ENCODE peak calls at places on chromosomes 7 and 10, in eight cellular contexts. One of them, this sample, is unnamed. For H3K4me1, the result is how much of the 10 kb centered on the place peaks cover.

GRCh38 chr10:122551450-122551849 is 9.1 kb upstream of the DMBT1 start:
- DNase-seq in CD8-positive, alpha-beta T cell: peak
- DNase-seq in IMR-90: no peak
- DNase-seq in tibial artery: no peak
- DNase-seq in naive thymus-derived CD4-positive, alpha-beta T cell: no peak
- DNase-seq in prostate gland: no peak
- DNase-seq in aorta: no peak
- DNase-seq in right lobe of liver: no peak
- DNase-seq in this sample: no peak

GRCh38 chr7:107816053-107816566 is 13.1 kb upstream of the SLC26A3 start:
- DNase-seq in aorta: no peak
- DNase-seq in right lobe of liver: no peak
- DNase-seq in naive thymus-derived CD4-positive, alpha-beta T cell: no peak
- DNase-seq in prostate gland: no peak
- DNase-seq in IMR-90: no peak
- DNase-seq in tibial artery: no peak
- DNase-seq in CD8-positive, alpha-beta T cell: no peak
- DNase-seq in this sample: no peak

GRCh38 chr7:116511552-116512523 is 12.3 kb downstream of the CAV2 start:
- DNase-seq in CD8-positive, alpha-beta T cell: no peak
- DNase-seq in tibial artery: no peak
- DNase-seq in aorta: no peak
- DNase-seq in prostate gland: no peak
- DNase-seq in right lobe of liver: peak
- DNase-seq in IMR-90: peak
- DNase-seq in naive thymus-derived CD4-positive, alpha-beta T cell: no peak
- DNase-seq in this sample: no peak

GRCh38 chr10:43203491-43204393 is 63.1 kb downstream of the RASGEF1A start:
- DNase-seq in tibial artery: peak
- DNase-seq in prostate gland: no peak
- DNase-seq in CD8-positive, alpha-beta T cell: no peak
- DNase-seq in naive thymus-derived CD4-positive, alpha-beta T cell: peak
- DNase-seq in IMR-90: no peak
- DNase-seq in right lobe of liver: no peak
- DNase-seq in aorta: peak
- DNase-seq in this sample: no peak

GRCh38 chr7:2148814-2149213 is 83.9 kb downstream of the MAD1L1 start:
- DNase-seq in CD8-positive, alpha-beta T cell: no peak
- DNase-seq in prostate gland: no peak
- DNase-seq in IMR-90: no peak
- DNase-seq in aorta: no peak
- DNase-seq in right lobe of liver: no peak
- DNase-seq in naive thymus-derived CD4-positive, alpha-beta T cell: no peak
- DNase-seq in tibial artery: no peak
- DNase-seq in this sample: no peak

GRCh38 chr7:116598278-116598677 is 73.4 kb downstream of the CAV1 start:
- DNase-seq in IMR-90: no peak
- DNase-seq in aorta: no peak
- DNase-seq in right lobe of liver: peak
- DNase-seq in naive thymus-derived CD4-positive, alpha-beta T cell: no peak
- DNase-seq in prostate gland: no peak
- DNase-seq in CD8-positive, alpha-beta T cell: no peak
- DNase-seq in tibial artery: no peak
- DNase-seq in this sample: no peak

GRCh38 chr7:12620371-12620770 is 49.9 kb downstream of the SCIN start:
- DNase-seq in right lobe of liver: no peak
- DNase-seq in prostate gland: no peak
- DNase-seq in aorta: no peak
- DNase-seq in IMR-90: peak
- DNase-seq in tibial artery: no peak
- DNase-seq in naive thymus-derived CD4-positive, alpha-beta T cell: no peak
- DNase-seq in CD8-positive, alpha-beta T cell: no peak
- DNase-seq in this sample: no peak

GRCh38 chr7:158782638-158783490 is 46.4 kb downstream of the ESYT2 start:
- DNase-seq in right lobe of liver: no peak
- DNase-seq in prostate gland: no peak
- DNase-seq in aorta: peak
- DNase-seq in IMR-90: peak
- DNase-seq in CD8-positive, alpha-beta T cell: no peak
- DNase-seq in naive thymus-derived CD4-positive, alpha-beta T cell: no peak
- DNase-seq in tibial artery: peak
- DNase-seq in this sample: no peak

GRCh38 chr10:44024351-44025116 is 360.4 kb downstream of the CXCL12 start:
- DNase-seq in IMR-90: no peak
- DNase-seq in CD8-positive, alpha-beta T cell: no peak
- DNase-seq in naive thymus-derived CD4-positive, alpha-beta T cell: no peak
- DNase-seq in aorta: no peak
- DNase-seq in tibial artery: no peak
- DNase-seq in right lobe of liver: no peak
- DNase-seq in prostate gland: no peak
- DNase-seq in this sample: no peak

GRCh38 chr7:27197137-27198042 is 2.5 kb downstream of the HOXA13 start:
- DNase-seq in prostate gland: no peak
- DNase-seq in tibial artery: no peak
- DNase-seq in right lobe of liver: no peak
- DNase-seq in naive thymus-derived CD4-positive, alpha-beta T cell: no peak
- DNase-seq in aorta: no peak
- DNase-seq in CD8-positive, alpha-beta T cell: no peak
- DNase-seq in IMR-90: no peak
- DNase-seq in this sample: no peak

GRCh38 chr7:128190051-128190640 is 50.9 kb upstream of the LEP start:
- DNase-seq in aorta: peak
- DNase-seq in CD8-positive, alpha-beta T cell: no peak
- DNase-seq in IMR-90: no peak
- DNase-seq in prostate gland: no peak
- DNase-seq in naive thymus-derived CD4-positive, alpha-beta T cell: no peak
- DNase-seq in tibial artery: no peak
- DNase-seq in right lobe of liver: no peak
- DNase-seq in this sample: no peak

GRCh38 chr7:125195156-125195555 is 265.5 kb upstream of the POT1 start:
- DNase-seq in aorta: no peak
- DNase-seq in tibial artery: no peak
- DNase-seq in IMR-90: no peak
- DNase-seq in right lobe of liver: no peak
- DNase-seq in CD8-positive, alpha-beta T cell: no peak
- DNase-seq in prostate gland: no peak
- DNase-seq in naive thymus-derived CD4-positive, alpha-beta T cell: no peak
- DNase-seq in this sample: no peak

GRCh38 chr10:132941640-132942051 is 724 bp downstream of the CFAP46 start:
- DNase-seq in right lobe of liver: peak
- DNase-seq in tibial artery: no peak
- DNase-seq in aorta: peak
- DNase-seq in CD8-positive, alpha-beta T cell: no peak
- DNase-seq in naive thymus-derived CD4-positive, alpha-beta T cell: no peak
- DNase-seq in prostate gland: no peak
- DNase-seq in IMR-90: no peak
- DNase-seq in this sample: no peak

GRCh38 chr7:112821345-112821744 is 31.2 kb upstream of the TMEM168 start:
- DNase-seq in aorta: no peak
- DNase-seq in prostate gland: no peak
- DNase-seq in right lobe of liver: no peak
- DNase-seq in IMR-90: no peak
- DNase-seq in CD8-positive, alpha-beta T cell: no peak
- DNase-seq in naive thymus-derived CD4-positive, alpha-beta T cell: no peak
- DNase-seq in tibial artery: no peak
- DNase-seq in this sample: no peak

GRCh38 chr7:28298870-28299484 is 113.3 kb upstream of the CREB5 start:
- DNase-seq in naive thymus-derived CD4-positive, alpha-beta T cell: no peak
- DNase-seq in right lobe of liver: no peak
- DNase-seq in IMR-90: peak
- DNase-seq in CD8-positive, alpha-beta T cell: no peak
- DNase-seq in aorta: no peak
- DNase-seq in tibial artery: no peak
- DNase-seq in prostate gland: peak
- DNase-seq in this sample: no peak

GRCh38 chr7:16989883-16990413 is 108.2 kb upstream of the AGR3 start:
- DNase-seq in IMR-90: peak
- DNase-seq in prostate gland: peak
- DNase-seq in aorta: no peak
- DNase-seq in right lobe of liver: peak
- DNase-seq in tibial artery: peak
- DNase-seq in naive thymus-derived CD4-positive, alpha-beta T cell: no peak
- DNase-seq in CD8-positive, alpha-beta T cell: no peak
- DNase-seq in this sample: no peak

GRCh38 chr10:93753621-93754250 is 4.0 kb upstream of the LGI1 start:
- DNase-seq in prostate gland: no peak
- DNase-seq in naive thymus-derived CD4-positive, alpha-beta T cell: no peak
- DNase-seq in IMR-90: no peak
- DNase-seq in aorta: no peak
- DNase-seq in CD8-positive, alpha-beta T cell: no peak
- DNase-seq in right lobe of liver: no peak
- DNase-seq in tibial artery: no peak
- DNase-seq in this sample: no peak

GRCh38 chr10:5560844-5561703 is 36.3 kb downstream of the CALML3 start:
- DNase-seq in tibial artery: peak
- DNase-seq in aorta: peak
- DNase-seq in CD8-positive, alpha-beta T cell: no peak
- DNase-seq in IMR-90: no peak
- DNase-seq in prostate gland: no peak
- DNase-seq in right lobe of liver: no peak
- DNase-seq in naive thymus-derived CD4-positive, alpha-beta T cell: no peak
- DNase-seq in this sample: no peak

GRCh38 chr7:44325811-44326241 is 432 bp upstream of the CAMK2B start:
- DNase-seq in IMR-90: no peak
- DNase-seq in aorta: no peak
- DNase-seq in right lobe of liver: no peak
- DNase-seq in CD8-positive, alpha-beta T cell: no peak
- DNase-seq in prostate gland: no peak
- DNase-seq in tibial artery: no peak
- DNase-seq in naive thymus-derived CD4-positive, alpha-beta T cell: no peak
- DNase-seq in this sample: no peak
- H3K4me3 ChIP-seq in IMR-90: no peak
- H3K4me3 ChIP-seq in aorta: no peak
- H3K4me3 ChIP-seq in right lobe of liver: no peak
- H3K4me3 ChIP-seq in CD8-positive, alpha-beta T cell: no peak
- H3K4me3 ChIP-seq in prostate gland: peak
- H3K4me3 ChIP-seq in tibial artery: no peak
- H3K4me3 ChIP-seq in naive thymus-derived CD4-positive, alpha-beta T cell: no peak
- H3K4me3 ChIP-seq in this sample: no peak

GRCh38 chr7:135666156-135666555 is 3.8 kb downstream of the STMP1 start:
- DNase-seq in IMR-90: peak
- DNase-seq in CD8-positive, alpha-beta T cell: no peak
- DNase-seq in tibial artery: no peak
- DNase-seq in aorta: no peak
- DNase-seq in naive thymus-derived CD4-positive, alpha-beta T cell: no peak
- DNase-seq in right lobe of liver: no peak
- DNase-seq in prostate gland: no peak
- DNase-seq in this sample: no peak
- H3K4me1 ChIP-seq in IMR-90: under half
- H3K4me1 ChIP-seq in CD8-positive, alpha-beta T cell: under half
- H3K4me1 ChIP-seq in tibial artery: half or more
- H3K4me1 ChIP-seq in aorta: under half
- H3K4me1 ChIP-seq in naive thymus-derived CD4-positive, alpha-beta T cell: under half
- H3K4me1 ChIP-seq in right lobe of liver: under half
- H3K4me1 ChIP-seq in prostate gland: under half
- H3K4me1 ChIP-seq in this sample: under half

DNA sequence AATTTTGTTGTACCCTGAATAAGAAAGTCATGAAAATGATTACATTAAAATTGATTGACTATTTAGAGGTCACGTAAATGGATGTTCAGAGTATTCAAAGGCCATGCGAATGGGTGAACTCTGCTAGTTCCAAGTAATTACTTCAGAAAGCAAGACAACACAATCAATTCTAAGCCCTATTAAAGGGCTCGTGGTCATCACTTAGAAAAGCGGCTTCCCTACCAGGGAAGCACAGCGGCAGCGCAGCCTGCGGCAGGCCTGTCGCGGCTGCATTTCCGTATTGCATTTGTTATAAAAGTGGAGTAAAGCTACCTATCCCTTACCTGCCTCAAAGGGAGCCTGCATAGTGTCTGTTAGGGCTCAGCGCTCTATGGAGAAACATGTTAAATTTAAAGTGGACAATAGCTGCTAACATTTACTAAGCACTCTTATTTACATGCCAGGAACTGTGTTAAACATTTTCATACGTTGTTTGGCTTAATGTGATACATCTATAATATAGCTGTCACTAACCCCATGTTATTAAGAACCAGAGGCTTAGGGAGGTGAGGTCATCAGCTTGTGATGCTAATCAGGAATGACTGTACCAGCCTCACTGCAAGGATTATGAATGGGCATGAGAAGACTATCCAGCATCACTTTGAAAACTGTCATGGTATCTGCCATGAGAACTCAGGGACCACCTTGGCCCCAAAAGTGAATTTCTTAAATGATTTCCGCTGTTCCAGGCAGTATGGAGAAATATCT is 187.5 kb downstream of the CELF2 start:
- DNase-seq in prostate gland: no peak
- DNase-seq in naive thymus-derived CD4-positive, alpha-beta T cell: no peak
- DNase-seq in IMR-90: peak
- DNase-seq in CD8-positive, alpha-beta T cell: no peak
- DNase-seq in right lobe of liver: no peak
- DNase-seq in aorta: no peak
- DNase-seq in tibial artery: no peak
- DNase-seq in this sample: no peak
- H3K27ac ChIP-seq in prostate gland: no peak
- H3K27ac ChIP-seq in naive thymus-derived CD4-positive, alpha-beta T cell: no peak
- H3K27ac ChIP-seq in IMR-90: no peak
- H3K27ac ChIP-seq in CD8-positive, alpha-beta T cell: no peak
- H3K27ac ChIP-seq in right lobe of liver: no peak
- H3K27ac ChIP-seq in aorta: no peak
- H3K27ac ChIP-seq in tibial artery: no peak
- H3K27ac ChIP-seq in this sample: no peak

GRCh38 chr7:114627231-114627630 is 212.6 kb downstream of the FOXP2 start:
- DNase-seq in right lobe of liver: no peak
- DNase-seq in aorta: no peak
- DNase-seq in IMR-90: no peak
- DNase-seq in naive thymus-derived CD4-positive, alpha-beta T cell: no peak
- DNase-seq in tibial artery: no peak
- DNase-seq in CD8-positive, alpha-beta T cell: no peak
- DNase-seq in prostate gland: no peak
- DNase-seq in this sample: no peak

GRCh38 chr7:114629762-114630161 is 215.1 kb downstream of the FOXP2 start:
- DNase-seq in aorta: no peak
- DNase-seq in right lobe of liver: no peak
- DNase-seq in prostate gland: no peak
- DNase-seq in naive thymus-derived CD4-positive, alpha-beta T cell: no peak
- DNase-seq in IMR-90: no peak
- DNase-seq in tibial artery: no peak
- DNase-seq in CD8-positive, alpha-beta T cell: no peak
- DNase-seq in this sample: no peak

GRCh38 chr7:114631249-114631822 is 216.7 kb downstream of the FOXP2 start:
- DNase-seq in tibial artery: no peak
- DNase-seq in IMR-90: no peak
- DNase-seq in CD8-positive, alpha-beta T cell: no peak
- DNase-seq in aorta: no peak
- DNase-seq in naive thymus-derived CD4-positive, alpha-beta T cell: no peak
- DNase-seq in right lobe of liver: no peak
- DNase-seq in prostate gland: no peak
- DNase-seq in this sample: no peak

GRCh38 chr7:114630186-114630824 is 215.7 kb downstream of the FOXP2 start:
- DNase-seq in aorta: no peak
- DNase-seq in CD8-positive, alpha-beta T cell: no peak
- DNase-seq in right lobe of liver: no peak
- DNase-seq in naive thymus-derived CD4-positive, alpha-beta T cell: no peak
- DNase-seq in prostate gland: no peak
- DNase-seq in tibial artery: no peak
- DNase-seq in IMR-90: no peak
- DNase-seq in this sample: no peak

DNA sequence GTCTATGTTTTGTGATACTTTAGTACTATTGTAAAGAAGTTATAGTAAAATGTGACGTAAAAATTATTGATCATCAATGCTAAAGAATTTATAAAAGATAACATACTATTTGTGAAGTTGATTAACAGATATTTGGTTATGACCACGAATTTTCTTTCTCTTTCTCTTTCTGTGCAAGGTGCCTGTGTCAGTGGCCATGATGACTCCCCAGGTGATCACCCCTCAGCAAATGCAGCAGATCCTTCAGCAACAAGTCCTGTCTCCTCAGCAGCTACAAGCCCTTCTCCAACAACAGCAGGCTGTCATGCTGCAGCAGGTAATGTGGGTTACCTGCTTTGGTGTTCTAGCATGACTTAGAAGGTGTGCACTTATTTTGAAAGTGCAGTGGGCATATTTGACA is 213.7 kb downstream of the FOXP2 start:
- DNase-seq in right lobe of liver: no peak
- DNase-seq in tibial artery: no peak
- DNase-seq in CD8-positive, alpha-beta T cell: no peak
- DNase-seq in IMR-90: no peak
- DNase-seq in naive thymus-derived CD4-positive, alpha-beta T cell: no peak
- DNase-seq in aorta: no peak
- DNase-seq in prostate gland: no peak
- DNase-seq in this sample: no peak
- H3K4me3 ChIP-seq in right lobe of liver: no peak
- H3K4me3 ChIP-seq in tibial artery: no peak
- H3K4me3 ChIP-seq in CD8-positive, alpha-beta T cell: no peak
- H3K4me3 ChIP-seq in IMR-90: no peak
- H3K4me3 ChIP-seq in naive thymus-derived CD4-positive, alpha-beta T cell: no peak
- H3K4me3 ChIP-seq in aorta: no peak
- H3K4me3 ChIP-seq in prostate gland: no peak
- H3K4me3 ChIP-seq in this sample: no peak